ENCODE peak calls at places on chromosomes 4 and X, in ten cellular contexts. D, Q, M, N, L, B, T, H, K and P are unnamed samples.

GRCh38 chr4:141027421-141027820 is 105.8 kb downstream of the RNF150 start:
- DNase-seq in L (peak; percentile 76), Q (peak; percentile 5), M (no peak), T (no peak), D (no peak), N (peak; percentile 32), B (peak; percentile 47), H (no peak), K (no peak), P (peak; percentile 5)

GRCh38 chrX:110421499-110422455 is 63.1 kb downstream of the RTL9 start:
- DNase-seq in Q (no peak), K (no peak), H (no peak), M (no peak), B (no peak), D (no peak), L (peak; percentile 42), N (peak; percentile 57), T (no peak), P (no peak)

GRCh38 chrX:71282514-71283408 is 674 bp upstream of the NONO start:
- DNase-seq in Q (peak; percentile 49), M (no peak), H (no peak), N (no peak), T (peak; percentile 12), D (peak; percentile 10), B (peak; percentile 58), L (peak; percentile 62), K (no peak), P (peak; percentile 29)

GRCh38 chr4:139892973-139893736 is 227.5 kb downstream of the MGST2 start:
- DNase-seq in H (no peak), D (no peak), N (no peak), B (peak; percentile 74), L (peak; percentile 72), T (no peak), Q (no peak), M (no peak), K (no peak), P (no peak)

GRCh38 chrX:71070531-71070930 is 2.4 kb upstream of the SNX12 start:
- DNase-seq in Q (no peak), K (no peak), B (no peak), N (no peak), L (no peak), H (no peak), D (no peak), T (no peak), M (no peak), P (no peak)

GRCh38 chr4:159900562-159900961 is 797.7 kb downstream of the RAPGEF2 start:
- DNase-seq in T (no peak), L (no peak), M (no peak), N (no peak), K (no peak), Q (no peak), H (no peak), D (no peak), B (no peak), P (no peak)

GRCh38 chr4:14596904-14597303 is 405.4 kb upstream of the CPEB2 start:
- DNase-seq in M (no peak), K (no peak), H (no peak), Q (no peak), L (peak; percentile 49), T (no peak), D (no peak), N (no peak), B (no peak), P (no peak)

GRCh38 chr4:183101956-183102480 is 3.0 kb downstream of the WWC2 start:
- DNase-seq in M (no peak), Q (no peak), H (no peak), K (no peak), B (no peak), L (peak; percentile 39), D (no peak), T (no peak), N (no peak), P (no peak)

GRCh38 chrX:39773923-39774803 is 323.6 kb downstream of the BCOR start:
- DNase-seq in M (no peak), H (no peak), Q (no peak), T (no peak), B (peak; percentile 49), N (no peak), D (no peak), K (no peak), L (no peak), P (no peak)

GRCh38 chr4:139317635-139318034 is 15.4 kb upstream of the NDUFC1 start:
- DNase-seq in Q (no peak), H (no peak), K (no peak), T (no peak), B (no peak), L (no peak), D (no peak), M (no peak), N (no peak), P (no peak)

GRCh38 chr4:6957994-6958393 is 48.4 kb downstream of the TBC1D14 start:
- DNase-seq in T (no peak), B (no peak), H (peak; percentile 19), D (no peak), M (no peak), L (no peak), N (no peak), K (no peak), Q (no peak), P (no peak)

GRCh38 chr4:90099795-90100194 is 27.4 kb upstream of the CCSER1 start:
- DNase-seq in L (peak; percentile 70), H (no peak), D (no peak), K (no peak), N (no peak), T (no peak), B (peak; percentile 2), Q (no peak), M (no peak), P (no peak)

GRCh38 chr4:88291003-88291402 is 6.6 kb upstream of the PPM1K start:
- DNase-seq in D (no peak), T (no peak), N (no peak), M (no peak), K (no peak), Q (no peak), B (peak; percentile 35), H (no peak), L (peak; percentile 47), P (peak; percentile 10)

GRCh38 chr4:96913437-96914075 is 1073.7 kb downstream of the PDHA2 start:
- DNase-seq in L (no peak), H (no peak), Q (no peak), N (no peak), B (peak; percentile 36), M (no peak), K (peak; percentile 0), D (no peak), T (no peak), P (no peak)

GRCh38 chrX:107454302-107454701 is 4.8 kb downstream of the FRMPD3 start:
- DNase-seq in B (peak; percentile 49), H (no peak), M (no peak), L (peak; percentile 85), Q (no peak), D (no peak), N (no peak), K (no peak), T (peak; percentile 12), P (peak; percentile 13)

GRCh38 chr4:175935016-175935661 is 123.1 kb upstream of the GPM6A start:
- DNase-seq in N (no peak), H (no peak), D (no peak), M (no peak), Q (no peak), K (no peak), L (peak; percentile 84), B (no peak), T (no peak), P (no peak)

GRCh38 chr4:185396724-185397402 is at the start of gene ANKRD37:
- DNase-seq in B (peak; percentile 38), D (no peak), N (peak; percentile 64), T (no peak), H (peak; percentile 57), L (peak; percentile 65), K (peak; percentile 61), Q (peak; percentile 44), M (peak; percentile 27), P (peak; percentile 38)

GRCh38 chrX:71637253-71637618 is 18.9 kb upstream of the CXCR3 start:
- DNase-seq in N (no peak), H (no peak), K (no peak), Q (no peak), T (no peak), D (no peak), B (peak; percentile 10), L (peak; percentile 48), M (no peak), P (peak; percentile 29)

GRCh38 chrX:46831620-46832327 is 5.1 kb upstream of the RP2 start:
- DNase-seq in T (no peak), L (peak; percentile 85), Q (peak; percentile 43), D (no peak), K (no peak), B (peak; percentile 51), M (no peak), N (no peak), H (no peak), P (peak; percentile 45)

GRCh38 chrX:10022580-10023245 is 55.6 kb downstream of the CLDN34 start:
- DNase-seq in K (no peak), D (no peak), M (no peak), B (peak; percentile 82), H (no peak), N (peak; percentile 42), Q (peak; percentile 45), T (no peak), L (peak; percentile 17), P (no peak)